ENCODE peak calls at places on chromosomes 6 and 20, in six cellular contexts. R is NCI-H1105; I is activated effector memory CD4-positive, alpha-beta T cell treated with anti-CD3 and anti-CD28 coated beads, Interleukin-2, amount 50 U/mL, for 16 hours; U is HFFc6; G is RWPE1; A is activated T-helper 1 cell treated with anti-CD3 and anti-CD28 coated beads, Interleukin-2, amount 50 U/mL, for 16 hours. C is an unnamed sample.

GRCh38 chr6:139296927-139297326 is 5.1 kb upstream of the TXLNB start:
- DNase-seq in R (no peak), I (no peak), U (peak), G (no peak), A (no peak), C (no peak)

GRCh38 chr6:42148058-42148457 is 5.6 kb upstream of the C6orf132 start:
- DNase-seq in R (no peak), I (no peak), U (no peak), G (no peak), A (no peak), C (no peak)

GRCh38 chr6:4774715-4775590 is 1.3 kb upstream of the CDYL start:
- DNase-seq in R (peak), I (peak), U (peak), G (no peak), A (no peak), C (no peak)

GRCh38 chr6:4487538-4487937 is 288.7 kb upstream of the CDYL start:
- DNase-seq in R (no peak), I (no peak), U (no peak), G (peak), A (no peak), C (peak)

GRCh38 chr6:13336553-13336952 is 8.2 kb upstream of the TBC1D7 start:
- DNase-seq in R (peak), I (peak), U (peak), G (peak), A (peak), C (peak)

GRCh38 chr6:71584712-71585436 is 296.3 kb downstream of the OGFRL1 start:
- DNase-seq in R (no peak), I (no peak), U (no peak), G (no peak), A (no peak), C (no peak)

GRCh38 chr20:24382775-24383174 is 86.7 kb upstream of the SYNDIG1 start:
- DNase-seq in R (peak), I (no peak), U (no peak), G (no peak), A (no peak), C (no peak)

GRCh38 chr6:26284537-26285142 is 80.4 kb upstream of the BTN3A2 start:
- DNase-seq in R (peak), I (peak), U (no peak), G (no peak), A (no peak), C (no peak)

GRCh38 chr20:32532246-32532645 is 52.9 kb downstream of the NOL4L start:
- DNase-seq in R (no peak), I (no peak), U (no peak), G (no peak), A (no peak), C (no peak)

GRCh38 chr6:36590237-36590636 is 3.9 kb upstream of the SRSF3 start:
- DNase-seq in R (no peak), I (peak), U (peak), G (peak), A (no peak), C (no peak)

GRCh38 chr6:30814137-30815084 is 69.9 kb upstream of the DDR1 start:
- DNase-seq in R (no peak), I (peak), U (peak), G (peak), A (no peak), C (peak)

GRCh38 chr20:62305149-62305764 is 2.5 kb downstream of the ADRM1 start:
- DNase-seq in R (no peak), I (no peak), U (no peak), G (no peak), A (no peak), C (no peak)

C was measured in epithelial cell of prostate.